ENCODE peak calls at places on chromosomes 12 and 14, in nine cellular contexts. Y is fibroblast of mammary gland; G is AG10803; X is C1 segment of cervical spinal cord; V is GM18507; T is WERI-Rb-1; D is stimulated activated CD4-positive, alpha-beta T cell treated with anti-CD3 and anti-CD28 coated beads, Interleukin-2, amount 100 ng/mL, for 24 hours; M is SJCRH30; I is AG08396. Z is an unnamed sample.

GRCh38 chr14:76863724-76864407 is 37.7 kb downstream of the LRRC74A start:
- DNase-seq in Y (no peak), G (no peak), X (peak; percentile 34), V (no peak), T (no peak), D (no peak), M (peak; percentile 35), I (no peak), Z (no peak)

GRCh38 chr12:65593206-65593833 is 231.0 kb upstream of the HMGA2 start:
- DNase-seq in Y (no peak), G (no peak), X (no peak), V (no peak), T (no peak), D (no peak), M (no peak), I (no peak), Z (no peak)

GRCh38 chr14:74616996-74617700 is 5.1 kb upstream of the LTBP2 start:
- DNase-seq in Y (peak; percentile 49), G (no peak), X (no peak), V (no peak), T (no peak), D (no peak), M (no peak), I (no peak), Z (no peak)

GRCh38 chr12:67484788-67485480 is 163.6 kb upstream of the DYRK2 start:
- DNase-seq in Y (no peak), G (no peak), X (no peak), V (no peak), T (no peak), D (no peak), M (no peak), I (no peak), Z (no peak)

GRCh38 chr12:122872815-122873361 is 23.0 kb downstream of the VPS37B start:
- DNase-seq in Y (no peak), G (no peak), X (no peak), V (no peak), T (no peak), D (no peak), M (no peak), I (no peak), Z (no peak)

GRCh38 chr14:103315368-103315911 is 18.6 kb upstream of the EIF5 start:
- DNase-seq in Y (peak; percentile 54), G (peak; percentile 66), X (peak; percentile 73), V (no peak), T (no peak), D (no peak), M (no peak), I (no peak), Z (no peak)

GRCh38 chr12:94563261-94563660 is 87.1 kb downstream of the TMCC3 start:
- DNase-seq in Y (no peak), G (peak; percentile 23), X (no peak), V (no peak), T (peak; percentile 41), D (no peak), M (peak; percentile 67), I (no peak), Z (no peak)

GRCh38 chr12:46164186-46164585 is 104.7 kb downstream of the SLC38A1 start:
- DNase-seq in Y (no peak), G (no peak), X (no peak), V (no peak), T (no peak), D (no peak), M (no peak), I (no peak), Z (no peak)

GRCh38 chr14:86057018-86057667 is 527.2 kb downstream of the FLRT2 start:
- DNase-seq in Y (peak; percentile 47), G (peak; percentile 23), X (no peak), V (no peak), T (peak; percentile 45), D (peak; percentile 36), M (peak; percentile 29), I (peak; percentile 21), Z (no peak)

GRCh38 chr12:107337354-107338095 is 244.2 kb upstream of the CRY1 start:
- DNase-seq in Y (peak; percentile 57), G (no peak), X (no peak), V (no peak), T (no peak), D (no peak), M (no peak), I (no peak), Z (no peak)